ENCODE peak calls at places on chromosomes 1 and 21, in ten cellular contexts. C, V, Y, A, G, I, B, N, O and K are unnamed samples.

GRCh38 chr1:201139306-201139705 is 12.3 kb upstream of the ASCL5 start:
- DNase-seq in C (no peak), V (no peak), Y (no peak), A (no peak), G (no peak), I (no peak), B (no peak), N (no peak), O (no peak), K (no peak)

GRCh38 chr1:78004719-78005346 is at the start of gene DNAJB4:
- DNase-seq in C (peak; percentile 99), V (no peak), Y (peak; percentile 92), A (peak; percentile 82), G (peak; percentile 98), I (peak; percentile 46), B (no peak), N (peak; percentile 80), O (no peak), K (peak; percentile 68)

GRCh38 chr1:52633291-52633754 is 355 bp downstream of the SHISAL2A start:
- DNase-seq in C (peak; percentile 15), V (no peak), Y (peak; percentile 61), A (no peak), G (no peak), I (no peak), B (peak; percentile 13), N (peak; percentile 36), O (no peak), K (peak; percentile 43)

GRCh38 chr1:167645625-167646410 is 15.8 kb downstream of the RCSD1 start:
- DNase-seq in C (no peak), V (no peak), Y (no peak), A (no peak), G (no peak), I (no peak), B (no peak), N (no peak), O (no peak), K (no peak)

GRCh38 chr1:9039761-9040658 is 13.8 kb upstream of the SLC2A7 start:
- DNase-seq in C (no peak), V (no peak), Y (no peak), A (no peak), G (no peak), I (no peak), B (no peak), N (no peak), O (no peak), K (no peak)

GRCh38 chr1:47689894-47690293 is 252.1 kb downstream of the FOXD2 start:
- DNase-seq in C (no peak), V (no peak), Y (no peak), A (no peak), G (no peak), I (no peak), B (no peak), N (no peak), O (no peak), K (no peak)

GRCh38 chr1:14027099-14027498 is 327.1 kb downstream of the PRDM2 start:
- DNase-seq in C (no peak), V (no peak), Y (peak; percentile 10), A (no peak), G (no peak), I (no peak), B (no peak), N (no peak), O (no peak), K (no peak)

GRCh38 chr1:179706339-179706941 is 36.7 kb upstream of the FAM163A start:
- DNase-seq in C (peak; percentile 86), V (no peak), Y (peak; percentile 71), A (peak; percentile 63), G (peak; percentile 67), I (peak; percentile 28), B (peak; percentile 24), N (peak; percentile 47), O (peak; percentile 46), K (peak; percentile 66)

GRCh38 chr1:17363351-17363750 is 8.6 kb upstream of the PADI6 start:
- DNase-seq in C (no peak), V (no peak), Y (no peak), A (no peak), G (no peak), I (no peak), B (no peak), N (no peak), O (no peak), K (no peak)
- H3K4me3 ChIP-seq in C (no peak overlapping the region), V (no peak overlapping the region), Y (no peak overlapping the region), A (no peak overlapping the region), G (no peak overlapping the region), I (no peak overlapping the region), B (no peak overlapping the region), N (no peak overlapping the region), O (no peak overlapping the region), K (no peak overlapping the region)

DNA sequence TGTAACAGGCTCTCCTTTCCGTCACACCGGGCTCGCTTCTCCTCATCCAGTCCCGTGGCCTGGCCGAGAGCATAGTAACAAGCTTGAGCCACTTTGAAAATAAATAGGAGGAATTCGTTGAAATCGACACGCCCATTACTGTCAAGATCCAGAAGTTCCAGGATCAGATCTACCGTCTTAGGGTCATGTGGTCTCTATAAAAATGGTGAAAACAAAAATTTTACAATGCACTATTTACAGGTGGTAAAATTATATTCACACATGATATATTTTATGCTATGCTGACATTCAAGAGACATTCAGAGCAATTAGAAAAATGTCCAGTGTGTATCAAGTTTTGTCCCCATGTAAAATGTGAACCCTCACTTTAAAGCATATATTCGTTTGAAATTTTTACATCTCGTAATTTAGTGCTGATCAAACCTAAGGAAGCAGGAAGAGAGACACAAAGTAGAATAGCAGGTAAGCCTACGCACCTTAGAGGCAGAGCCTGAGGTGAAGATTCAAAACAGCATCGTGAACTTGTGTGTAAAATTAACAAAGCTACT is 2.3 kb downstream of the TCHH start:
- DNase-seq in C (no peak), V (no peak), Y (no peak), A (no peak), G (no peak), I (no peak), B (no peak), N (no peak), O (no peak), K (no peak)
- H3K27me3 ChIP-seq in C (peaks cover 64% of the 10 kb centered on the region), V (peaks cover 10% of the 10 kb centered on the region), Y (peaks cover 52% of the 10 kb centered on the region), A (peaks cover 87% of the 10 kb centered on the region), G (peaks cover 37% of the 10 kb centered on the region), I (peaks cover 6% of the 10 kb centered on the region), B (peaks cover 76% of the 10 kb centered on the region), N (peaks cover 10% of the 10 kb centered on the region), O (peaks cover 38% of the 10 kb centered on the region), K (peaks cover 92% of the 10 kb centered on the region)

GRCh38 chr21:26781331-26781730 is 63.9 kb downstream of the ADAMTS1 start:
- DNase-seq in C (no peak), V (no peak), Y (no peak), A (no peak), G (no peak), I (no peak), B (no peak), N (no peak), O (no peak), K (no peak)

GRCh38 chr21:26783801-26784200 is 61.4 kb downstream of the ADAMTS1 start:
- DNase-seq in C (peak; percentile 28), V (no peak), Y (no peak), A (no peak), G (no peak), I (no peak), B (no peak), N (no peak), O (no peak), K (no peak)

GRCh38 chr21:26784974-26785373 is 60.2 kb downstream of the ADAMTS1 start:
- DNase-seq in C (no peak), V (no peak), Y (no peak), A (no peak), G (no peak), I (no peak), B (no peak), N (no peak), O (no peak), K (no peak)

GRCh38 chr21:26782349-26782748 is 62.9 kb downstream of the ADAMTS1 start:
- DNase-seq in C (no peak), V (no peak), Y (no peak), A (no peak), G (no peak), I (no peak), B (no peak), N (no peak), O (no peak), K (no peak)

DNA sequence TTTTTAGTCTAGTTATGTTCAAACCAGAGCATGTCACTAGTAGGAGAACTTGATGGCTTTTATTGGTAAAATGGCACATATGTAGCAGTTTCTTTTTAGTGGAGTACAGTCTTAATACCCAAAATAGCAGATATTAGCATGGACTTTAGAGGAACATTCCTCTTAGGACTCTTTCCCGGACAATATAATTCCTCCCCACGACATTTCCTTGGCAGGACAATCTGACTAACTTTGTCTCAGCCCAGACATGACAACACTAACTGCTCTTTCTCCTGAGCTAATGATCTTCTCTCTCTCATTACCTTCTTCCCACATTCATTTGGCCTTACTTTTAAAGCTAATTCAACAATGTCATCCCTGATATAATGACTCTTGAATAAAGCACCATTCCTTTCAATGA is 62.5 kb downstream of the ADAMTS1 start:
- DNase-seq in C (no peak), V (no peak), Y (no peak), A (no peak), G (no peak), I (no peak), B (no peak), N (no peak), O (no peak), K (no peak)
- H3K4me3 ChIP-seq in C (no peak overlapping the region), V (no peak overlapping the region), Y (no peak overlapping the region), A (no peak overlapping the region), G (no peak overlapping the region), I (no peak overlapping the region), B (no peak overlapping the region), N (no peak overlapping the region), O (no peak overlapping the region), K (no peak overlapping the region)

GRCh38 chr1:175597969-175598765 is 145.2 kb downstream of the TNR start:
- DNase-seq in C (peak; percentile 44), V (no peak), Y (no peak), A (no peak), G (no peak), I (no peak), B (no peak), N (no peak), O (no peak), K (no peak)

GRCh38 chr1:175599212-175599681 is 144.1 kb downstream of the TNR start:
- DNase-seq in C (peak; percentile 12), V (peak; percentile 9), Y (peak; percentile 69), A (no peak), G (no peak), I (peak; percentile 25), B (no peak), N (no peak), O (no peak), K (no peak)

GRCh38 chr1:175602186-175602585 is 141.2 kb downstream of the TNR start:
- DNase-seq in C (peak; percentile 50), V (no peak), Y (no peak), A (no peak), G (no peak), I (no peak), B (no peak), N (no peak), O (no peak), K (no peak)

GRCh38 chr1:175597206-175597605 is 146.2 kb downstream of the TNR start:
- DNase-seq in C (no peak), V (no peak), Y (no peak), A (no peak), G (no peak), I (no peak), B (no peak), N (no peak), O (no peak), K (peak; percentile 53)

DNA sequence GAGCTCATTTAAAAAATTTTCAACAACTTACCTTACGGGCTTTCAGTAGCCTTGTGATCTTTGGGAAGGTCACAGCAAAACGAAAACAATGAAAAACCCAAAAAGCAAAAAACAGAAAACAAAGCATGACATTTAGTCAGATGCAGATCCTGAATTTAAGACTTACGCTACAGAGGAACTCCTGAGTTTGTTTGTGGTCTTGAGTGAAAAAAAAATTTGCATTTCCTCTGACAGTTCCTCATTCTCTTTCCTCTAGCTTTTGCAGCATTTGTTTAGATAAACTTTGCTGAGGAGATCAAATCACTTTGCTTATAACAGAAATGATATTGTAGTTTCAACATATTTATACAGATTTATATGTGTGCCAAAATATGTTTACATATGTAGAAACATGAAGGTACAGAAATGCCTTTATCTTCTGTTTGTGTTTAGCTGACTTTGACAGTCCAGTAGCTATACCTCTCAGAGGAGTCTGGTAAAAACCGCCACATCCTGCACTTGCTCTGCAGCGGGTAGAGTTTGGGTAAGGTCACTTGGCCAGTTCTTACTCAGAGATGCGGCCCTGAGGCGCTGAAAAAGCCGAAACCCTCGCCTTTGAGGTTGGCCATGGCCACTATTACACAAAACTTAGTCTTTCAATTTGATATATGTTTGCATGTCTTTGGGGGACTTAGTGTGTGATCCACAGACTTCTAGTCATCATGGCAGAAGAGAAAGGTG is 142.5 kb downstream of the TNR start:
- DNase-seq in C (no peak), V (no peak), Y (no peak), A (no peak), G (no peak), I (no peak), B (no peak), N (no peak), O (no peak), K (no peak)
- H3K27me3 ChIP-seq in C (peaks cover 27% of the 10 kb centered on the region), V (no peaks in the 10 kb centered on the region), Y (no peaks in the 10 kb centered on the region), A (peaks cover 20% of the 10 kb centered on the region), G (no peaks in the 10 kb centered on the region), I (no peaks in the 10 kb centered on the region), B (peaks cover 15% of the 10 kb centered on the region), N (peaks cover 1% of the 10 kb centered on the region), O (no peaks in the 10 kb centered on the region), K (no peaks in the 10 kb centered on the region)